ENCODE peak calls at places on chromosomes 16 and 17, in nine cellular contexts. O, H, Q, A, G, T, I, M and F are unnamed samples. For H3K9me3, the result is how much of the 10 kb centered on the place peaks cover.

GRCh38 chr17:72152392-72152727 is 31.5 kb downstream of the SOX9 start:
- DNase-seq in O (no peak), T (no peak), G (no peak), H (no peak), I (no peak), A (no peak), M (no peak), Q (peak), F (no peak)

GRCh38 chr16:83809092-83809491 is 1.3 kb downstream of the HSBP1 start:
- DNase-seq in A (no peak), M (no peak), I (no peak), H (no peak), Q (no peak), G (no peak), O (no peak), T (no peak), F (no peak)

GRCh38 chr16:30948087-30948955 is 547 bp upstream of the ORAI3 start:
- DNase-seq in I (peak), M (peak), O (peak), H (no peak), A (peak), G (no peak), T (peak), Q (peak), F (peak)

GRCh38 chr17:2602597-2603017 is 9.2 kb downstream of the PAFAH1B1 start:
- DNase-seq in O (peak), A (no peak), I (no peak), M (no peak), G (no peak), H (no peak), Q (no peak), T (no peak), F (no peak)

GRCh38 chr17:27540300-27541105 is 84.3 kb downstream of the KSR1 start:
- DNase-seq in G (no peak), T (peak), A (peak), I (peak), M (no peak), Q (peak), O (peak), H (no peak), F (no peak)

GRCh38 chr17:42673885-42674754 is 2.7 kb downstream of the PLEKHH3 start:
- DNase-seq in M (no peak), H (no peak), Q (peak), T (peak), O (peak), A (peak), I (peak), G (peak), F (no peak)

GRCh38 chr17:76834889-76835288 is 33.3 kb upstream of the MGAT5B start:
- DNase-seq in O (no peak), A (no peak), I (no peak), H (no peak), M (no peak), T (no peak), Q (no peak), G (no peak), F (no peak)

GRCh38 chr16:60142991-60143705 is 1409.0 kb upstream of the GOT2 start:
- DNase-seq in Q (no peak), T (no peak), H (no peak), I (no peak), M (no peak), O (peak), G (no peak), A (no peak), F (no peak)

GRCh38 chr17:37465058-37465616 is 24.6 kb upstream of the DUSP14 start:
- DNase-seq in G (no peak), I (no peak), O (peak), T (no peak), A (no peak), M (no peak), Q (no peak), H (no peak), F (no peak)

GRCh38 chr17:29155235-29155965 is 24.8 kb downstream of the MYO18A start:
- DNase-seq in O (no peak), I (peak), G (no peak), H (no peak), M (peak), Q (no peak), A (peak), T (peak), F (no peak)

DNA sequence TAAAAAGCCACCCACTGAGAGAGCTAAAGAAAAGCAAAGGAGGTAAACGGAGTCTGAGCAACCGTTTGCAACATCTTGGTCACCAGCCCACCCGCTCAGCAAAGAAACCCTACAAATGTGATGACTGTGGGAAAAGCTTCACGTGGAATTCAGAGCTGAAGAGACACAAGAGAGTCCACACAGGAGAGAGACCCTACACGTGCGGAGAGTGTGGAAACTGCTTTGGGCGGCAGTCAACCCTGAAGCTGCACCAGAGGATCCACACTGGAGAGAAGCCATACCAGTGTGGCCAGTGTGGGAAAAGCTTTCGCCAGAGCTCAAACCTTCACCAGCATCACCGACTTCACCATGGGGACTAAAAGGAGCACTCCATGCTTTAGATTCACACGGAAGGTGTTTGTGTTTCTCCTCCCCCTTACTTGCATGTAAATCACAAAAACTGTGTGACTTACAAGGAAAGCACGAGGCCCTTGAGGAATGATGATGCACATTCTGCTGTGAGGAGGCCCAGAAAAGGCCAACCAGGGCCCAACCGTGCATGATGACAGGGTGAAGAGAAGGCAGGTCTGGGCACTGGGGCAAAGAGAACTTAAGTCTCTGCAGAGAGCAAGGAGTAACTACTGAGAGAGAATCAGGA is 7.7 kb downstream of the ZNF174 start:
- DNase-seq in Q (no peak), G (no peak), M (no peak), A (no peak), I (no peak), T (no peak), H (no peak), O (no peak), F (no peak)
- H3K9me3 ChIP-seq in Q (half or more), G (under half), M (under half), A (under half), I (under half), T (under half), H (under half), O (half or more), F (under half)

DNA sequence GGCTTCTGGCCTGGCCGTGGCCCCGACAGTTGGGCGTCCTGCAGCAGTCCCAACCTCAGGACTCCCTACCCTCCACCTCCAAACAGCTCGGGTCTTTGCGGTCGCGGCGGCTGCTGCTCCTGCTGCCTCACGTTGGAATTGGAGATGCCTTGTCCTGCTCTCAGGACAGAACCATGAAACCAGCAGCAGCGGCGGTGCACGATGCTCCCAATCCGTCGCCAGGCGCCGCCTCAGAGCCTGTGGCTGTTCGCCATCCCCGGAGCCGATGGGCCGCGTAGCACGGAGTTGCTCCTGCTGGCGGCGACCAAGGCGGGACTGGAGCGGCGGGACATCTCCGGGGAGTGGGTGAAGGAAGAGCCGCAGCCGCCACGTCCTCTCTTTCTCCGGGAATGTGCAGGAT is 1965.9 kb downstream of the TP53TG3F start:
- DNase-seq in O (no peak), H (no peak), G (no peak), A (no peak), T (no peak), M (no peak), I (no peak), Q (no peak), F (no peak)
- H3K9me3 ChIP-seq in O (under half), H (under half), G (under half), A (under half), T (under half), M (under half), I (under half), Q (under half), F (under half)

GRCh38 chr16:35302859-35303258 is 1843.4 kb downstream of the TP53TG3F start:
- DNase-seq in Q (no peak), M (no peak), G (no peak), I (no peak), T (no peak), A (no peak), O (no peak), H (no peak), F (no peak)

GRCh38 chr16:35308674-35309073 is 1849.3 kb downstream of the TP53TG3F start:
- DNase-seq in M (no peak), T (no peak), Q (no peak), A (no peak), I (no peak), O (no peak), G (no peak), H (no peak), F (no peak)

GRCh38 chr16:35306915-35307314 is 1847.5 kb downstream of the TP53TG3F start:
- DNase-seq in M (no peak), G (no peak), O (no peak), H (no peak), I (no peak), A (no peak), T (no peak), Q (no peak), F (no peak)

GRCh38 chr16:35310999-35311398 is 1851.6 kb downstream of the TP53TG3F start:
- DNase-seq in Q (no peak), G (no peak), O (no peak), H (no peak), T (no peak), A (no peak), I (no peak), M (no peak), F (no peak)

GRCh38 chr16:35305476-35305875 is 1846.1 kb downstream of the TP53TG3F start:
- DNase-seq in T (no peak), I (no peak), Q (no peak), G (no peak), H (no peak), M (no peak), A (no peak), O (no peak), F (no peak)
- H3K9me3 ChIP-seq in T (under half), I (under half), Q (under half), G (under half), H (under half), M (under half), A (under half), O (under half), F (under half)

GRCh38 chr16:35370617-35371016 is 1911.2 kb downstream of the TP53TG3F start:
- DNase-seq in H (no peak), T (no peak), G (no peak), A (no peak), Q (no peak), M (no peak), I (no peak), O (no peak), F (no peak)
- H3K9me3 ChIP-seq in H (under half), T (under half), G (under half), A (under half), Q (under half), M (under half), I (under half), O (under half), F (under half)

DNA sequence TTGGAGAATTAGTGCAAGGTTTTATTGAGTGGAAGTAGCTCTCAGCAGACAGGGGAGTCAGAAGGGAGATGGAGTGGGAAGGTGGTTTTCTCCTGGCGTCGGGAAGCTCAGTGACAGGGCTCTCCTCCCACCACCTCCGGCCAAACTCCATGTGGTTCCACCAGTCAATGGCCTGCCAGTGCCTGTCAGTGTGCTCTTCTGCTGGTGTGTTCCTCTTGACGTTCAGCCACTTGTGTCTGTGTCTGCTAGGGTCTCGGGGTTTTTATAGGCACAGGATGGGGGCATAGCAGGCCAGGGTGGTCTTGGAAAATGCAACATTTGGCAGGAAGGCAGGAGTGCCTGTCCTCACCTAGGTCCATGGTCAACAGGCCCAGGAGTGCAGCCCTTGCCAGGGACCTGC is 506.7 kb upstream of the KIF2B start:
- DNase-seq in A (no peak), Q (no peak), M (no peak), T (no peak), H (no peak), G (no peak), I (no peak), O (no peak), F (no peak)
- H3K9me3 ChIP-seq in A (under half), Q (under half), M (half or more), T (under half), H (under half), G (under half), I (under half), O (under half), F (under half)